ENCODE peak calls at places on chromosome 12, in eight cellular contexts. One of them, this sample, is unnamed.

GRCh38 chr12:75446857-75447256 is 33.7 kb upstream of the GLIPR1 start:
- DNase-seq in psoas muscle: no peak
- DNase-seq in lower lobe of right lung: no peak
- DNase-seq in transverse colon: no peak
- DNase-seq in PC-9: no peak
- DNase-seq in fibroblast of lung: peak; percentile 64
- DNase-seq in ovary: no peak
- DNase-seq in lung: no peak
- DNase-seq in this sample: no peak

GRCh38 chr12:50101663-50102062 is 2.1 kb upstream of the GPD1 start:
- DNase-seq in lung: no peak
- DNase-seq in PC-9: no peak
- DNase-seq in fibroblast of lung: peak; percentile 60
- DNase-seq in lower lobe of right lung: no peak
- DNase-seq in ovary: no peak
- DNase-seq in psoas muscle: no peak
- DNase-seq in transverse colon: no peak
- DNase-seq in this sample: no peak

GRCh38 chr12:19031032-19031431 is 98.5 kb upstream of the PLEKHA5 start:
- DNase-seq in fibroblast of lung: peak; percentile 89
- DNase-seq in psoas muscle: no peak
- DNase-seq in lower lobe of right lung: no peak
- DNase-seq in transverse colon: no peak
- DNase-seq in PC-9: peak; percentile 49
- DNase-seq in lung: no peak
- DNase-seq in ovary: no peak
- DNase-seq in this sample: no peak

GRCh38 chr12:106978035-106978800 is 8.7 kb downstream of the MTERF2 start:
- DNase-seq in psoas muscle: peak; percentile 62
- DNase-seq in fibroblast of lung: peak; percentile 50
- DNase-seq in ovary: peak; percentile 73
- DNase-seq in PC-9: no peak
- DNase-seq in transverse colon: peak; percentile 78
- DNase-seq in lower lobe of right lung: no peak
- DNase-seq in lung: no peak
- DNase-seq in this sample: no peak

GRCh38 chr12:69065804-69066203 is 132.8 kb upstream of the CPM start:
- DNase-seq in lower lobe of right lung: no peak
- DNase-seq in transverse colon: no peak
- DNase-seq in fibroblast of lung: peak; percentile 72
- DNase-seq in PC-9: no peak
- DNase-seq in psoas muscle: no peak
- DNase-seq in ovary: no peak
- DNase-seq in lung: no peak
- DNase-seq in this sample: no peak

GRCh38 chr12:24500466-24501232 is 448.3 kb downstream of the BCAT1 start:
- DNase-seq in psoas muscle: no peak
- DNase-seq in transverse colon: no peak
- DNase-seq in lower lobe of right lung: no peak
- DNase-seq in lung: no peak
- DNase-seq in ovary: no peak
- DNase-seq in fibroblast of lung: peak; percentile 74
- DNase-seq in PC-9: no peak
- DNase-seq in this sample: no peak

GRCh38 chr12:123815968-123816367 is 53.9 kb downstream of the DNAH10 start:
- DNase-seq in fibroblast of lung: no peak
- DNase-seq in lower lobe of right lung: no peak
- DNase-seq in lung: no peak
- DNase-seq in ovary: no peak
- DNase-seq in PC-9: no peak
- DNase-seq in psoas muscle: no peak
- DNase-seq in transverse colon: no peak
- DNase-seq in this sample: no peak

GRCh38 chr12:97396989-97397388 is 65.6 kb upstream of the RMST start:
- DNase-seq in lower lobe of right lung: no peak
- DNase-seq in ovary: no peak
- DNase-seq in PC-9: no peak
- DNase-seq in psoas muscle: no peak
- DNase-seq in transverse colon: no peak
- DNase-seq in lung: no peak
- DNase-seq in fibroblast of lung: no peak
- DNase-seq in this sample: no peak

GRCh38 chr12:71876400-71876799 is 36.8 kb downstream of the TBC1D15 start:
- DNase-seq in fibroblast of lung: no peak
- DNase-seq in lung: no peak
- DNase-seq in transverse colon: no peak
- DNase-seq in ovary: no peak
- DNase-seq in psoas muscle: no peak
- DNase-seq in lower lobe of right lung: no peak
- DNase-seq in PC-9: no peak
- DNase-seq in this sample: no peak

GRCh38 chr12:22722779-22723178 is 97.8 kb downstream of the ETNK1 start:
- DNase-seq in lung: no peak
- DNase-seq in ovary: no peak
- DNase-seq in transverse colon: no peak
- DNase-seq in fibroblast of lung: no peak
- DNase-seq in psoas muscle: no peak
- DNase-seq in lower lobe of right lung: no peak
- DNase-seq in PC-9: no peak
- DNase-seq in this sample: no peak

GRCh38 chr12:48351022-48351708 is 446 bp upstream of the ZNF641 start:
- DNase-seq in psoas muscle: peak; percentile 91
- DNase-seq in lung: peak; percentile 84
- DNase-seq in transverse colon: peak; percentile 77
- DNase-seq in lower lobe of right lung: peak; percentile 84
- DNase-seq in PC-9: peak; percentile 62
- DNase-seq in fibroblast of lung: peak; percentile 53
- DNase-seq in ovary: peak; percentile 85
- DNase-seq in this sample: no peak

GRCh38 chr12:8987163-8987562 is 2.2 kb upstream of the KLRG1 start:
- DNase-seq in ovary: no peak
- DNase-seq in transverse colon: no peak
- DNase-seq in psoas muscle: no peak
- DNase-seq in lung: no peak
- DNase-seq in PC-9: no peak
- DNase-seq in lower lobe of right lung: no peak
- DNase-seq in fibroblast of lung: no peak
- DNase-seq in this sample: no peak

GRCh38 chr12:39402922-39403321 is 40.0 kb downstream of the KIF21A start:
- DNase-seq in lower lobe of right lung: no peak
- DNase-seq in transverse colon: no peak
- DNase-seq in fibroblast of lung: no peak
- DNase-seq in lung: no peak
- DNase-seq in ovary: no peak
- DNase-seq in psoas muscle: no peak
- DNase-seq in PC-9: no peak
- DNase-seq in this sample: no peak

GRCh38 chr12:18139989-18140596 is 50.1 kb upstream of the RERGL start:
- DNase-seq in psoas muscle: no peak
- DNase-seq in fibroblast of lung: peak; percentile 68
- DNase-seq in PC-9: no peak
- DNase-seq in lower lobe of right lung: no peak
- DNase-seq in transverse colon: no peak
- DNase-seq in ovary: no peak
- DNase-seq in lung: no peak
- DNase-seq in this sample: no peak

GRCh38 chr12:6630696-6631095 is 5.1 kb downstream of the LPAR5 start:
- DNase-seq in PC-9: no peak
- DNase-seq in fibroblast of lung: no peak
- DNase-seq in lung: no peak
- DNase-seq in ovary: no peak
- DNase-seq in lower lobe of right lung: no peak
- DNase-seq in psoas muscle: peak; percentile 46
- DNase-seq in transverse colon: no peak
- DNase-seq in this sample: no peak

GRCh38 chr12:75543529-75543928 is 32.1 kb upstream of the KRR1 start:
- DNase-seq in fibroblast of lung: no peak
- DNase-seq in lower lobe of right lung: no peak
- DNase-seq in psoas muscle: no peak
- DNase-seq in transverse colon: no peak
- DNase-seq in ovary: no peak
- DNase-seq in lung: no peak
- DNase-seq in PC-9: no peak
- DNase-seq in this sample: no peak

GRCh38 chr12:74449872-74450271 is 87.8 kb upstream of the ATXN7L3B start:
- DNase-seq in psoas muscle: no peak
- DNase-seq in lower lobe of right lung: no peak
- DNase-seq in ovary: no peak
- DNase-seq in fibroblast of lung: no peak
- DNase-seq in PC-9: no peak
- DNase-seq in transverse colon: no peak
- DNase-seq in lung: no peak
- DNase-seq in this sample: no peak

GRCh38 chr12:106248849-106249371 is 1.1 kb upstream of the CKAP4 start:
- DNase-seq in fibroblast of lung: peak; percentile 34
- DNase-seq in lung: no peak
- DNase-seq in psoas muscle: no peak
- DNase-seq in PC-9: no peak
- DNase-seq in ovary: peak; percentile 43
- DNase-seq in transverse colon: peak; percentile 19
- DNase-seq in lower lobe of right lung: peak; percentile 57
- DNase-seq in this sample: peak; percentile 16

GRCh38 chr12:128609861-128610260 is 213.9 kb downstream of the SLC15A4 start:
- DNase-seq in PC-9: no peak
- DNase-seq in lower lobe of right lung: no peak
- DNase-seq in transverse colon: no peak
- DNase-seq in ovary: no peak
- DNase-seq in psoas muscle: no peak
- DNase-seq in lung: no peak
- DNase-seq in fibroblast of lung: no peak
- DNase-seq in this sample: no peak

GRCh38 chr12:128617304-128617833 is 206.4 kb downstream of the SLC15A4 start:
- DNase-seq in fibroblast of lung: no peak
- DNase-seq in lower lobe of right lung: no peak
- DNase-seq in ovary: no peak
- DNase-seq in psoas muscle: no peak
- DNase-seq in PC-9: no peak
- DNase-seq in lung: no peak
- DNase-seq in transverse colon: no peak
- DNase-seq in this sample: no peak

GRCh38 chr12:128619263-128619662 is 204.5 kb downstream of the SLC15A4 start:
- DNase-seq in PC-9: no peak
- DNase-seq in psoas muscle: no peak
- DNase-seq in lung: no peak
- DNase-seq in lower lobe of right lung: no peak
- DNase-seq in ovary: no peak
- DNase-seq in fibroblast of lung: no peak
- DNase-seq in transverse colon: no peak
- DNase-seq in this sample: no peak

GRCh38 chr12:128612150-128612850 is 211.5 kb downstream of the SLC15A4 start:
- DNase-seq in ovary: no peak
- DNase-seq in psoas muscle: no peak
- DNase-seq in lower lobe of right lung: no peak
- DNase-seq in lung: no peak
- DNase-seq in PC-9: no peak
- DNase-seq in transverse colon: no peak
- DNase-seq in fibroblast of lung: no peak
- DNase-seq in this sample: no peak

GRCh38 chr12:128613821-128614220 is 209.9 kb downstream of the SLC15A4 start:
- DNase-seq in transverse colon: no peak
- DNase-seq in ovary: no peak
- DNase-seq in lower lobe of right lung: no peak
- DNase-seq in psoas muscle: no peak
- DNase-seq in fibroblast of lung: no peak
- DNase-seq in PC-9: no peak
- DNase-seq in lung: no peak
- DNase-seq in this sample: no peak
- TF ChIP-seq CTCF in transverse colon: no peak
- TF ChIP-seq CTCF in ovary: no peak
- TF ChIP-seq CTCF in lower lobe of right lung: no peak
- TF ChIP-seq CTCF in psoas muscle: no peak
- TF ChIP-seq CTCF in fibroblast of lung: no peak
- TF ChIP-seq CTCF in PC-9: no peak
- TF ChIP-seq CTCF in lung: no peak
- TF ChIP-seq CTCF in this sample: no peak

GRCh38 chr12:96047621-96048211 is 12.3 kb upstream of the LTA4H start:
- DNase-seq in PC-9: peak; percentile 37
- DNase-seq in transverse colon: peak; percentile 21
- DNase-seq in lung: peak; percentile 69
- DNase-seq in ovary: no peak
- DNase-seq in psoas muscle: no peak
- DNase-seq in fibroblast of lung: peak; percentile 76
- DNase-seq in lower lobe of right lung: peak; percentile 67
- DNase-seq in this sample: no peak
- H3K27ac ChIP-seq in PC-9: peak overlapping the region; percentile 99
- H3K27ac ChIP-seq in transverse colon: peak overlapping the region; percentile 59
- H3K27ac ChIP-seq in lung: no peak overlapping the region
- H3K27ac ChIP-seq in ovary: no peak overlapping the region
- H3K27ac ChIP-seq in psoas muscle: no peak overlapping the region
- H3K27ac ChIP-seq in fibroblast of lung: no peak overlapping the region
- H3K27ac ChIP-seq in lower lobe of right lung: peak overlapping the region; percentile 72
- H3K27ac ChIP-seq in this sample: peak overlapping the region; percentile 0

DNA sequence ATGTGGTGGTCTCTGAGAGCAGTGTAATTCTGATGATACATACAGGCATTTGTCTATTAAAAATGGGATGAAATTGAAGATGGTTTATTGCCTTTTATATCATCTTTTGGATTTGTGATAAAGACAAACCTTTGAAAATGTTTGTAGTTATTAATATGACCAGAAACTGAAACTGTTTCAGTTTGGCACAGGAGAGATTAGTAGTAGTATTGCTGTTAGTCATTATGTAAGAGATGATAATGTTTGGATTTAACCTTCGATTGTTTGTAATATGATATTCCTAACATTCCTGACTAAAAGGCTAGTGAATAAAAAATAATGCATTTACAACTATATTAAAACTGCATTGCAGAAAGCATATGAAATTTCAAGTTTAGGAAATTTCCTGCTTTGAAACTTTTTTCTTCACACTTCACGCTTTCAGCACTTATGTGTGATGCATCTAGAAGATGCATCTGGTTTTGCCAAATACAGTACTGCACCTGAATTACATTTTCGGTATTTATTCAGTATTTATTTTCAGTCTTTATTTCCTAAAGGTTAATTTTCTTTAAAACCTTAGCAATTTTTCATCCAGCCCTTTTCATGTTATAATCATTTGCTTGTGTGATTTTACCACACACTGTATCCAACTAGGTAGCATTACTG is 25.5 kb downstream of the ADIPOR2 start:
- DNase-seq in transverse colon: no peak
- DNase-seq in fibroblast of lung: peak; percentile 37
- DNase-seq in lower lobe of right lung: no peak
- DNase-seq in ovary: no peak
- DNase-seq in psoas muscle: no peak
- DNase-seq in PC-9: no peak
- DNase-seq in lung: no peak
- DNase-seq in this sample: no peak
- H3K9me3 ChIP-seq in transverse colon: peaks cover 5% of the 10 kb centered on the region
- H3K9me3 ChIP-seq in fibroblast of lung: no peaks in the 10 kb centered on the region
- H3K9me3 ChIP-seq in lower lobe of right lung: no peaks in the 10 kb centered on the region
- H3K9me3 ChIP-seq in ovary: no peaks in the 10 kb centered on the region
- H3K9me3 ChIP-seq in psoas muscle: no peaks in the 10 kb centered on the region
- H3K9me3 ChIP-seq in PC-9: no peaks in the 10 kb centered on the region
- H3K9me3 ChIP-seq in lung: no peaks in the 10 kb centered on the region
- H3K9me3 ChIP-seq in this sample: peaks cover 11% of the 10 kb centered on the region

DNA sequence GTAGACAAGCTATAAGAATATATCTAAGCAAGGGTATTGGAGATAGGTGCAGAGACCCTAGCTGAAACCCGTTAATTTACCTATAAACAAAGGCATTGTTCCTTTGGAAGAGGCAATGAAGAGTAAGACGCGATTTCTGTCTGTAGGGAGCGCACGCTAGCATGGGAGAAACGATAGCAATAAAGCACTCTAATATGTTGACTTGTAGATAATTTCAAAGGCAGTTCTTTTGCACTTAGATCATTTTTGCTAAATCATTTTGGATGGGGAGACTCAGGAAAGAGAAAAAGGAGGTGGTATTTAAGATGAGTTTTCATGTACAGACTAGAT is 648 bp downstream of the CCDC77 start:
- DNase-seq in ovary: no peak
- DNase-seq in fibroblast of lung: peak; percentile 46
- DNase-seq in lower lobe of right lung: no peak
- DNase-seq in psoas muscle: no peak
- DNase-seq in transverse colon: no peak
- DNase-seq in lung: no peak
- DNase-seq in PC-9: no peak
- DNase-seq in this sample: peak; percentile 5
- TF ChIP-seq CTCF in ovary: no peak
- TF ChIP-seq CTCF in fibroblast of lung: peak; percentile 50
- TF ChIP-seq CTCF in lower lobe of right lung: no peak
- TF ChIP-seq CTCF in psoas muscle: no peak
- TF ChIP-seq CTCF in transverse colon: no peak
- TF ChIP-seq CTCF in lung: no peak
- TF ChIP-seq CTCF in PC-9: peak; percentile 52
- TF ChIP-seq CTCF in this sample: no peak

This sample was measured in CD4-positive, alpha-beta T cell.